ENCODE peak calls at places on chromosomes 16 and 17, in eight cellular contexts. T, O, F, R, K, P, Q and A are unnamed samples.

GRCh38 chr16:14627088-14627487 is 3.0 kb downstream of the PARN start:
- DNase-seq in Q (no peak), K (no peak), P (no peak), O (no peak), T (no peak), R (no peak), F (no peak), A (no peak)

GRCh38 chr16:25258856-25259179 is 1.2 kb upstream of the ZKSCAN2 start:
- DNase-seq in Q (no peak), R (no peak), O (peak), K (peak), F (no peak), T (no peak), P (no peak), A (no peak)

GRCh38 chr17:3870871-3871306 is 22.0 kb downstream of the CAMKK1 start:
- DNase-seq in Q (peak), F (no peak), R (no peak), P (no peak), O (no peak), K (no peak), T (no peak), A (no peak)

GRCh38 chr17:2084129-2084765 is 29.3 kb downstream of the HIC1 start:
- DNase-seq in T (no peak), O (no peak), R (peak), P (no peak), F (no peak), K (no peak), Q (peak), A (peak)

GRCh38 chr17:73371285-73371684 is 59.5 kb upstream of the CDC42EP4 start:
- DNase-seq in Q (peak), P (peak), K (no peak), O (no peak), R (peak), T (no peak), F (no peak), A (peak)

GRCh38 chr17:56602292-56603130 is 9.0 kb downstream of the NOG start:
- DNase-seq in K (no peak), O (peak), R (no peak), T (no peak), Q (no peak), F (no peak), P (no peak), A (no peak)

GRCh38 chr17:80083136-80083661 is 18.2 kb upstream of the GAA start:
- DNase-seq in K (no peak), P (no peak), O (no peak), R (no peak), F (no peak), T (no peak), Q (no peak), A (no peak)

GRCh38 chr16:69270395-69270794 is 40.8 kb upstream of the VPS4A start:
- DNase-seq in F (no peak), O (no peak), Q (no peak), K (no peak), R (peak), T (no peak), P (no peak), A (peak)

GRCh38 chr17:70780031-70780430 is 610.7 kb downstream of the KCNJ2 start:
- DNase-seq in O (no peak), R (no peak), P (no peak), Q (peak), K (no peak), T (no peak), F (no peak), A (no peak)

GRCh38 chr17:69560987-69561441 is 146.5 kb downstream of the MAP2K6 start:
- DNase-seq in T (no peak), P (no peak), O (no peak), Q (peak), R (peak), F (no peak), K (no peak), A (peak)

GRCh38 chr17:79842136-79842655 is 3.0 kb upstream of the CBX4 start:
- DNase-seq in Q (no peak), F (no peak), K (peak), T (no peak), O (no peak), P (no peak), R (no peak), A (no peak)

GRCh38 chr17:53924530-53925455 is 102.1 kb downstream of the KIF2B start:
- DNase-seq in Q (no peak), O (no peak), K (no peak), P (no peak), R (no peak), T (no peak), F (no peak), A (no peak)

GRCh38 chr17:11853321-11854151 is 143.7 kb downstream of the ZNF18 start:
- DNase-seq in Q (no peak), T (no peak), F (peak), R (no peak), P (no peak), O (no peak), K (no peak), A (no peak)

GRCh38 chr16:48014349-48015135 is 141.3 kb downstream of the ABCC12 start:
- DNase-seq in P (peak), F (no peak), K (no peak), Q (no peak), T (no peak), O (no peak), R (no peak), A (no peak)

GRCh38 chr17:76088041-76088867 is 9.3 kb downstream of the ZACN start:
- DNase-seq in P (no peak), R (no peak), K (no peak), O (no peak), F (no peak), Q (no peak), T (no peak), A (no peak)

GRCh38 chr16:53960954-53961616 is 257.1 kb downstream of the FTO start:
- DNase-seq in O (no peak), P (no peak), K (no peak), Q (no peak), F (no peak), T (peak), R (no peak), A (no peak)

GRCh38 chr16:54507091-54507490 is 220.5 kb upstream of the IRX3 start:
- DNase-seq in P (no peak), F (no peak), O (no peak), R (no peak), K (no peak), Q (no peak), T (no peak), A (no peak)

GRCh38 chr17:15498107-15498506 is 30.7 kb upstream of the CDRT4 start:
- DNase-seq in T (no peak), O (no peak), Q (peak), K (no peak), R (no peak), P (no peak), F (no peak), A (no peak)

GRCh38 chr16:31000671-31001382 is 9.6 kb downstream of the STX1B start:
- DNase-seq in K (no peak), Q (no peak), F (no peak), O (no peak), R (no peak), P (no peak), T (no peak), A (no peak)

GRCh38 chr17:49592263-49592662 is 16.6 kb downstream of the NXPH3 start:
- DNase-seq in K (no peak), T (no peak), F (no peak), Q (no peak), R (no peak), P (no peak), O (no peak), A (no peak)

GRCh38 chr16:27113341-27113841 is 46.7 kb downstream of the C16orf82 start:
- DNase-seq in P (no peak), K (no peak), R (no peak), T (no peak), O (no peak), Q (no peak), F (no peak), A (no peak)

GRCh38 chr16:31177136-31177535 is 2.8 kb upstream of the FUS start:
- DNase-seq in K (peak), R (no peak), P (no peak), O (peak), F (no peak), T (no peak), Q (peak), A (no peak)

GRCh38 chr16:85461814-85462404 is 151.2 kb upstream of the GSE1 start:
- DNase-seq in O (no peak), K (no peak), Q (peak), R (peak), T (peak), P (no peak), F (no peak), A (no peak)

GRCh38 chr16:47045459-47045858 is 72.0 kb upstream of the DNAJA2 start:
- DNase-seq in T (no peak), R (no peak), P (no peak), F (no peak), K (no peak), Q (peak), O (no peak), A (no peak)

GRCh38 chr17:45127583-45128300 is 4.6 kb downstream of the PLCD3 start:
- DNase-seq in T (peak), Q (peak), K (no peak), P (peak), F (no peak), O (no peak), R (no peak), A (no peak)

GRCh38 chr17:44972953-44973352 is 4.8 kb upstream of the C1QL1 start:
- DNase-seq in T (no peak), R (no peak), F (no peak), Q (peak), O (no peak), P (no peak), K (no peak), A (peak)

GRCh38 chr16:740459-740763 is 386 bp downstream of the CIAO3 start:
- DNase-seq in T (no peak), O (no peak), R (no peak), K (no peak), Q (no peak), F (no peak), P (no peak), A (no peak)